ENCODE peak calls at places on chromosomes 4 and X, in eight cellular contexts. G is fibroblast of pulmonary artery, U is tibial artery, Z is thoracic aorta, D is stomach, K is adrenal gland, X is GM13977, W is brain microvascular endothelial cell. C is an unnamed sample.

GRCh38 chrX:113202601-113203000 is 362.0 kb upstream of the AMOT start:
- DNase-seq in Z (no peak), K (no peak), U (no peak), D (no peak), W (no peak), G (no peak), X (no peak), C (no peak)

GRCh38 chr4:155060419-155060818 is 148.0 kb upstream of the NPY2R start:
- DNase-seq in Z (no peak), K (no peak), G (peak), X (no peak), U (no peak), W (no peak), D (no peak), C (no peak)

GRCh38 chrX:76159453-76159852 is 13.4 kb upstream of the PBDC1 start:
- DNase-seq in G (no peak), W (no peak), U (no peak), Z (no peak), K (no peak), X (no peak), D (no peak), C (no peak)

GRCh38 chrX:9352683-9353430 is 112.0 kb upstream of the TBL1X start:
- DNase-seq in Z (no peak), D (peak), X (peak), W (peak), K (peak), G (peak), U (no peak), C (no peak)

GRCh38 chrX:30870572-30870971 is 18.5 kb downstream of the TAB3 start:
- DNase-seq in X (no peak), W (no peak), U (no peak), D (no peak), K (no peak), G (no peak), Z (no peak), C (no peak)

GRCh38 chrX:130030826-130031225 is 48.4 kb downstream of the BCORL1 start:
- DNase-seq in D (no peak), Z (no peak), W (no peak), X (no peak), U (no peak), G (no peak), K (no peak), C (no peak)

GRCh38 chr4:40718571-40718970 is 31.2 kb upstream of the NSUN7 start:
- DNase-seq in Z (no peak), G (no peak), D (peak), X (no peak), K (no peak), U (no peak), W (no peak), C (no peak)

GRCh38 chr4:104971458-104971857 is 175.2 kb upstream of the TET2 start:
- DNase-seq in U (no peak), G (no peak), K (no peak), X (no peak), W (no peak), Z (no peak), D (no peak), C (no peak)

GRCh38 chr4:163528618-163529017 is 34.1 kb downstream of the TMA16 start:
- DNase-seq in D (no peak), Z (no peak), K (no peak), U (no peak), W (no peak), X (no peak), G (no peak), C (no peak)

GRCh38 chr4:6194458-6195195 is 5.7 kb downstream of the JAKMIP1 start:
- DNase-seq in X (no peak), K (no peak), U (peak), Z (no peak), G (no peak), D (no peak), W (no peak), C (no peak)

GRCh38 chrX:131675596-131676194 is 131.8 kb downstream of the OR13H1 start:
- DNase-seq in X (peak), K (no peak), Z (no peak), G (peak), U (no peak), W (peak), D (no peak), C (no peak)
- TF ChIP-seq CTCF in X (peak), K (no peak), Z (no peak), G (peak), U (no peak), W (peak), D (no peak), C (peak)

DNA sequence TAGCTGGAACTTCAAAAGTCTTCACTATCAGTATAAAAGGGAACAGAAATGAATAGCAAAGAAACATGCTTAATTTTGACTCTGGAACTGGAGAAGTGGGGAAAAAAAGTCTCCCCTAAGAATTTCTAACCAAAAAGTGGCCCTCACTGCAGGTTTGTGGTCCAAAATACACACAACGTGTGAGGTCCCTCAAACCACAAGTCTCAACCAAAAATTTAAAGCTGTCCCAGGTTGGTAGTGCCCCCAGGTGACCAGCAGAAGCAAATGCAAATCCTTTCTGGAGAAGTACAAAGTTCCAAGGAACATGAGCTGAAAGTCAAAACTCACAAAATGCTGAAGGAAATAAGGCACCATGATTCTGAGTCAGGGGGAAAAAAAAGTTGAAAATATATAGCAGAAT is 23.6 kb upstream of the VAMP7 start:
- DNase-seq in G (peak), U (no peak), W (no peak), X (no peak), K (no peak), Z (no peak), D (no peak), C (no peak)
- TF ChIP-seq CTCF in G (peak), U (no peak), W (peak), X (peak), K (no peak), Z (no peak), D (no peak), C (no peak)

DNA sequence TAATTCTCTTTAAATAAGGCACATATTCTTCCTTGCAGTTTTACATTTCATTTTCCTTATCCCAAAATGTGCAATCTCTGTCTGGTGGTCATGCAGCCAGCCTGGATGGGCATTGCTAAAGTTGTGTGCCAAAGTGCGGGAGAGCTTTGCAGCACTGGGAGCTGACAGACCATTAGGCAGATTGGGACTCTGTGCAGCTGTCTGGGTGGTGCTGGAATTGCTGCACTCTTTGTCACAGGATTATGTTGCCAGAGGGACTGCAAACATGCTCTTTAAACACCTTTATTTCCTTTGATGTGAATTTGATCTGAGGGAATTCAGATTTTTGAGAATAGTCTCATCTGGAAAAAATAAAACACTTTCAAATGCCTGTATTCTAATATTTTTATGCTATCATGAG is 956.2 kb upstream of the DIAPH2 start:
- DNase-seq in U (no peak), W (no peak), D (no peak), K (no peak), Z (no peak), X (no peak), G (no peak), C (no peak)
- TF ChIP-seq CTCF in U (no peak), W (no peak), D (no peak), K (no peak), Z (no peak), X (no peak), G (no peak), C (no peak)

DNA sequence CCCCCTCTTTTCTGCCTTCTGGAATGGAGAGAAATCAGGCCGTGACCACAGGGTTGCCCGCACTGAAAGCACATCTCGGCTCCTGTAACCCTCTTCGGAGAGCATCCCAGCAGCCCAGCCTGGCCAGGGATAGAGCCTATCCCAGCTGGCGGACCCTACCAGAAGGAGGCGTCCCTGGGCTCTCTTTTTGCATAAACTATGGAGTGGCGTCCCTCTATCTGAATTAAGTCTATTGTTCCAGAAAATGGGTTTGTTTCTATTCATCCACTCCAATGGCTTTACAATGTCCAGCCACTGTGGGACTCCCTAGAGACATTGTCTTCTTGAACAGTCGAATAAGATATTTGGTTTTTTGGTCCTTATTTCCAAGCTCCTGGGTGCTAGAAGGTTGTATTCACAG is 689 bp upstream of the NHSL2 start:
- DNase-seq in G (peak), X (no peak), Z (no peak), U (no peak), W (no peak), K (no peak), D (no peak), C (no peak)
- TF ChIP-seq CTCF in G (peak), X (no peak), Z (no peak), U (no peak), W (peak), K (no peak), D (no peak), C (peak)

GRCh38 chr4:184112006-184112550 is 105.6 kb downstream of the ENPP6 start:
- DNase-seq in D (no peak), W (no peak), U (no peak), X (no peak), Z (no peak), K (no peak), G (no peak), C (no peak)

GRCh38 chr4:184115399-184115798 is 102.3 kb downstream of the ENPP6 start:
- DNase-seq in Z (no peak), W (no peak), K (no peak), X (no peak), U (no peak), D (no peak), G (no peak), C (no peak)

GRCh38 chr4:184111433-184111832 is 106.2 kb downstream of the ENPP6 start:
- DNase-seq in G (no peak), D (no peak), K (no peak), U (no peak), Z (no peak), X (no peak), W (no peak), C (no peak)

GRCh38 chr4:184117662-184118199 is 99.9 kb downstream of the ENPP6 start:
- DNase-seq in W (no peak), U (no peak), Z (no peak), D (no peak), K (no peak), G (no peak), X (no peak), C (no peak)

GRCh38 chr4:184114431-184114830 is 103.2 kb downstream of the ENPP6 start:
- DNase-seq in K (no peak), X (no peak), Z (no peak), D (no peak), U (no peak), W (no peak), G (no peak), C (no peak)
- TF ChIP-seq CTCF in K (no peak), X (no peak), Z (peak), D (no peak), U (no peak), W (no peak), G (no peak), C (no peak)